ENCODE peak calls at places on chromosomes 6 and 20, in nine cellular contexts. M is CD4-positive, alpha-beta T cell; G is epithelial cell of proximal tubule; B is Panc1; V is astrocyte of the spinal cord; H is NB4; N is fibroblast of mammary gland; U is right lobe of liver; O is breast epithelium. F is an unnamed sample.

GRCh38 chr6:5506575-5506974 is 245.3 kb downstream of the FARS2 start:
- DNase-seq in M (no peak), G (no peak), B (no peak), V (no peak), H (no peak), N (no peak), U (no peak), O (no peak), F (peak)

GRCh38 chr20:5369622-5370021 is 52.9 kb upstream of the PROKR2 start:
- DNase-seq in M (no peak), G (no peak), B (no peak), V (no peak), H (no peak), N (no peak), U (no peak), O (no peak), F (no peak)

GRCh38 chr6:21079468-21080048 is 514.0 kb upstream of the SOX4 start:
- DNase-seq in M (no peak), G (peak), B (no peak), V (peak), H (no peak), N (peak), U (no peak), O (no peak), F (no peak)

GRCh38 chr6:117128052-117128451 is 137.3 kb upstream of the VGLL2 start:
- DNase-seq in M (no peak), G (no peak), B (no peak), V (no peak), H (no peak), N (no peak), U (no peak), O (no peak), F (no peak)

GRCh38 chr6:82567621-82568020 is 204.0 kb downstream of the TPBG start:
- DNase-seq in M (no peak), G (no peak), B (no peak), V (no peak), H (no peak), N (peak), U (no peak), O (no peak), F (no peak)

GRCh38 chr6:36127462-36128016 is 2.8 kb upstream of the MAPK13 start:
- DNase-seq in M (no peak), G (no peak), B (peak), V (peak), H (peak), N (peak), U (peak), O (no peak), F (no peak)

GRCh38 chr20:47181056-47181862 is 175.2 kb downstream of the ZMYND8 start:
- DNase-seq in M (no peak), G (no peak), B (no peak), V (peak), H (peak), N (peak), U (no peak), O (no peak), F (peak)

GRCh38 chr20:62433655-62434054 is 6.3 kb upstream of the RBBP8NL start:
- DNase-seq in M (no peak), G (no peak), B (no peak), V (no peak), H (no peak), N (no peak), U (no peak), O (no peak), F (no peak)

GRCh38 chr6:35736293-35736894 is 438 bp upstream of the ARMC12 start:
- DNase-seq in M (peak), G (no peak), B (no peak), V (peak), H (peak), N (peak), U (peak), O (peak), F (peak)

GRCh38 chr6:148044261-148044731 is 298.3 kb upstream of the SASH1 start:
- DNase-seq in M (no peak), G (no peak), B (no peak), V (peak), H (no peak), N (peak), U (no peak), O (no peak), F (no peak)

GRCh38 chr20:45117581-45117980 is 2.6 kb upstream of the WFDC5 start:
- DNase-seq in M (no peak), G (no peak), B (no peak), V (no peak), H (no peak), N (no peak), U (no peak), O (no peak), F (no peak)
- TF ChIP-seq CTCF in M (no peak), G (no peak), B (no peak), V (no peak), H (no peak), N (no peak), U (no peak), O (no peak), F (no peak)

GRCh38 chr6:47256361-47256760 is 53.3 kb downstream of the TNFRSF21 start:
- DNase-seq in M (no peak), G (no peak), B (no peak), V (no peak), H (no peak), N (peak), U (no peak), O (no peak), F (no peak)
- TF ChIP-seq CTCF in M (no peak), G (no peak), B (no peak), V (no peak), H (no peak), N (no peak), U (no peak), O (no peak), F (no peak)

DNA sequence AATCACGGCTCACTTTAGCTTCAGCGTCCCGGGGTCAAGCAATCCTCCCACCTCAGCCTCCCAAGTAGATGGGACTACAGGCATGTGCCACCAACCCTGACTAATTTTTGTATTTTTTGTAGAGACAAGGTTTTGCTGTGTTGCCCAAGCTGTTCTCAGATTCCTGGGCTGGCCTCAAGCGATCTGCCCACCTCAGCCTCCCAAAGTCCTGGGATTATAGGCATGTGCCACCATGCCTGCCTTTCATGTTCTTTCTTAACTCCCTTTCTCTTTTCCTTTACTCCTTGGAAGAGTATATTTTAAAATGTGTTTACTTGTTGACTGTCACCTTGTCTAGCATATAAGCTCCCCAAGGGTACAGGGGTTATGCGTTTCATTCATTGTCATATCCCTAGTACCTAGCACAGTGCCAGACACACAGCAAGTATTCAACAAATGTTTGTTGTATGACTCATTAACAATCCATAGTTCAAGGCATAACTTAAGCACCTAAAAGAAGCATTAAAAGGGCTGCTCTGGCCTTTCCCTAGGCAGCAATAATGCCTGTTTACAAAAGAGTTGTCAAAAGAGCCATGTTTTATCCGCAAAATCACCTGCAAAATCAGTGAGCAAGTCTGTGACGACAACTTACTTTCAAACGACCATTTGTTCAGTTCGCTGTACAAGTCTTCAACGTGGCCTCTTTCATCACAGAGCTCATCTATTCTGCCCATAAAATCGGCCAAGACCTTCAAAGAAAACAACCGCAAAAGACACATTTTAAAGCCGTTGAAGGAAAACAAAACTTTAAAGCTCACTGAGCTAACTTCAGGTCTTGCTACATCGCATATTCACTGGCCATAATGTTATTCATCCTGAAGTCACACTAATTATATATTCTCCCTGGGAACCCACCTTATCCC is 4.6 kb downstream of the CYP24A1 start:
- DNase-seq in M (no peak), G (no peak), B (no peak), V (peak), H (no peak), N (no peak), U (no peak), O (no peak), F (no peak)
- TF ChIP-seq CTCF in M (no peak), G (no peak), B (no peak), V (no peak), H (no peak), N (no peak), U (no peak), O (no peak), F (no peak)

DNA sequence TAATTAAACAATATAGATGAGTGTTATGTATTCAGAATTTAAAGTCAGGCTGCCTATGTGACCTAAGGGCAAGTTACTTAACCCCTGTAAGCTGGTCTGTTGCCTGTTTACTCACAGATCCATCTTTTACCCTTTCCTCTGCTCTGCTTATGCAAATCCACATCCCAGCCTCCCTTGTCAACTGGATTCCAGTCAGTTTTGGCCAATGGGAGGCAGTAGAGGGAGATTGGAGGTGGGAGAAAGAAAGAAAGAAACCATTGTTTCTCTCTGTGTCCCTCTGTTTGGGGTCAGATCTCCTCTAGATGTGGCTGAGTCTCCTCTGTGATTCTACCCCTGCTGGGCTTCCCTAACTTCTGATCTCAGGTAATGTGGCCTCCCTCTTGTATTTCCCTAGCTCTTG is 266.8 kb upstream of the PLN start:
- DNase-seq in M (no peak), G (no peak), B (no peak), V (no peak), H (no peak), N (no peak), U (no peak), O (no peak), F (no peak)
- TF ChIP-seq CTCF in M (no peak), G (no peak), B (peak), V (no peak), H (no peak), N (peak), U (no peak), O (no peak), F (no peak)

DNA sequence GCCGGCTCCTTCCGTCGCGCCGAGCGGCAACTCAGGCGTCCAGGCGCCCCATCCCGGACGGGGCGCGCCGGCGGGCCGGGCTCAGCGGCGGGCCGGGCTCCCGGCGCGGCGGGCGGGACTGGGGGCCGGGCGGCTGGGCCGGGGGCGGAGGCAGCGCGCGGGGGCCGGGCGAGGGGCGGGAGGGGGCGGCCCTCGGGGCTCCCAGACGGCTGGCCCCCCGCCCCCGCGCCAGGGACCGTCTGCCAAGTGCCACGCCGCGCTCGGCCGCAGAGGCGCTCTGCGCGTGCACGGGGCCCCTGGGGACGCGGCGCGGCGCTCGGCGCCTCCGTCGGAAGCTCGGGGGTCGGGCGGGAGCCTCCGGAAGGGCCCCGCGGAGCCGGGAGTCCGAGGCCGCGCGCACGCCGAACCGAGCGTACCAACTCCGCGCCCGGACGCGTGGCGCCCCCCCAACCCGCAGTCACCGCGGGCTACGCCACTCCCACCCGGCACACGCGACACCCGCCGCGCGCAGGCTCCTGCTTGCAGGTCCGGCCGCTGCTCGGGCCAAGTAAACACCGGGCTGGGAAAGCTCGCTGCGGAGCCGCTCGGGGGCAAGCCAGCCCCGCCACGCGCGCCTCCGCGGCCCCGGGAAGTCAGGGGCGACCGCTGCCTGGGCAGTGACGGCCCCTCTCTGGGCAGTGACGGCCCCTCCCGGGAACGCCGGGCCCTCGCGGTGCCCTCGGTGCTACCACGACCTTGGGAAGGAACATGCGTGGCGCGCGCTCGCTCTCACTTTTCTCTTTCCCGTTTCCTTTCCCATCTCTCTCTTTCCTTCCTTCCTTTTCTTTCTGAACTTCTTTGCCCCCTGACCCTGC is at the start of gene PREX1:
- DNase-seq in M (peak), G (no peak), B (no peak), V (peak), H (peak), N (peak), U (peak), O (peak), F (peak)
- TF ChIP-seq CTCF in M (no peak), G (no peak), B (no peak), V (no peak), H (no peak), N (no peak), U (no peak), O (peak), F (peak)